ENCODE peak calls at places on chromosomes 1 and 21, in six cellular contexts. One of them, this sample, is unnamed.

GRCh38 chr1:9443913-9444445 is 95.3 kb upstream of the SLC25A33 start:
- DNase-seq in heart left ventricle: no peak
- DNase-seq in suprapubic skin: no peak
- DNase-seq in HCT116: no peak
- DNase-seq in uterus: no peak
- DNase-seq in spleen: no peak
- DNase-seq in this sample: peak; percentile 66

GRCh38 chr1:241918879-241919278 is 38.7 kb upstream of the BECN2 start:
- DNase-seq in uterus: no peak
- DNase-seq in HCT116: no peak
- DNase-seq in suprapubic skin: no peak
- DNase-seq in spleen: no peak
- DNase-seq in heart left ventricle: peak; percentile 35
- DNase-seq in this sample: no peak

GRCh38 chr21:28537371-28538079 is 455.2 kb downstream of the LTN1 start:
- DNase-seq in spleen: no peak
- DNase-seq in heart left ventricle: no peak
- DNase-seq in uterus: no peak
- DNase-seq in suprapubic skin: no peak
- DNase-seq in HCT116: no peak
- DNase-seq in this sample: no peak

GRCh38 chr1:98389809-98390208 is 271.7 kb upstream of the SNX7 start:
- DNase-seq in suprapubic skin: no peak
- DNase-seq in spleen: no peak
- DNase-seq in heart left ventricle: no peak
- DNase-seq in uterus: no peak
- DNase-seq in HCT116: no peak
- DNase-seq in this sample: no peak

GRCh38 chr1:39081266-39082139 is 55.4 kb downstream of the NDUFS5 start:
- DNase-seq in spleen: peak; percentile 82
- DNase-seq in heart left ventricle: no peak
- DNase-seq in suprapubic skin: no peak
- DNase-seq in HCT116: no peak
- DNase-seq in uterus: peak; percentile 37
- DNase-seq in this sample: no peak

GRCh38 chr1:212982430-212983152 is 32.2 kb downstream of the VASH2 start:
- DNase-seq in uterus: no peak
- DNase-seq in HCT116: no peak
- DNase-seq in heart left ventricle: no peak
- DNase-seq in suprapubic skin: no peak
- DNase-seq in spleen: no peak
- DNase-seq in this sample: peak; percentile 31

GRCh38 chr1:152018537-152018936 is 18.3 kb downstream of the S100A11 start:
- DNase-seq in HCT116: no peak
- DNase-seq in suprapubic skin: no peak
- DNase-seq in uterus: no peak
- DNase-seq in heart left ventricle: no peak
- DNase-seq in spleen: no peak
- DNase-seq in this sample: no peak

GRCh38 chr1:178341218-178341956 is 155.4 kb downstream of the CLEC20A start:
- DNase-seq in heart left ventricle: peak; percentile 65
- DNase-seq in HCT116: peak; percentile 68
- DNase-seq in suprapubic skin: no peak
- DNase-seq in spleen: no peak
- DNase-seq in uterus: peak; percentile 19
- DNase-seq in this sample: no peak

GRCh38 chr1:6667139-6667538 is 34.5 kb downstream of the DNAJC11 start:
- DNase-seq in uterus: no peak
- DNase-seq in HCT116: no peak
- DNase-seq in heart left ventricle: peak; percentile 61
- DNase-seq in spleen: no peak
- DNase-seq in suprapubic skin: no peak
- DNase-seq in this sample: no peak

GRCh38 chr21:33013618-33014017 is 12.1 kb upstream of the OLIG2 start:
- DNase-seq in HCT116: no peak
- DNase-seq in heart left ventricle: no peak
- DNase-seq in uterus: no peak
- DNase-seq in spleen: no peak
- DNase-seq in suprapubic skin: no peak
- DNase-seq in this sample: no peak

GRCh38 chr1:32988665-32989064 is 24.1 kb upstream of the RNF19B start:
- DNase-seq in spleen: no peak
- DNase-seq in HCT116: no peak
- DNase-seq in suprapubic skin: no peak
- DNase-seq in uterus: no peak
- DNase-seq in heart left ventricle: no peak
- DNase-seq in this sample: peak; percentile 38

GRCh38 chr1:201336711-201337450 is 40.6 kb downstream of the TNNT2 start:
- DNase-seq in suprapubic skin: no peak
- DNase-seq in uterus: no peak
- DNase-seq in heart left ventricle: no peak
- DNase-seq in HCT116: no peak
- DNase-seq in spleen: peak; percentile 42
- DNase-seq in this sample: no peak

GRCh38 chr1:193275773-193276172 is 89.4 kb upstream of the B3GALT2 start:
- DNase-seq in suprapubic skin: no peak
- DNase-seq in spleen: no peak
- DNase-seq in HCT116: no peak
- DNase-seq in uterus: no peak
- DNase-seq in heart left ventricle: no peak
- DNase-seq in this sample: no peak

GRCh38 chr1:19799233-19799876 is 361 bp downstream of the TMCO4 start:
- DNase-seq in uterus: no peak
- DNase-seq in suprapubic skin: no peak
- DNase-seq in HCT116: no peak
- DNase-seq in spleen: peak; percentile 90
- DNase-seq in heart left ventricle: peak; percentile 56
- DNase-seq in this sample: peak; percentile 25

GRCh38 chr1:22753396-22754083 is 42.9 kb downstream of the EPHB2 start:
- DNase-seq in uterus: peak; percentile 72
- DNase-seq in suprapubic skin: no peak
- DNase-seq in HCT116: no peak
- DNase-seq in spleen: no peak
- DNase-seq in heart left ventricle: no peak
- DNase-seq in this sample: no peak

GRCh38 chr1:234561322-234561721 is 48.7 kb downstream of the IRF2BP2 start:
- DNase-seq in uterus: no peak
- DNase-seq in spleen: no peak
- DNase-seq in suprapubic skin: no peak
- DNase-seq in heart left ventricle: no peak
- DNase-seq in HCT116: no peak
- DNase-seq in this sample: no peak

GRCh38 chr1:21586926-21587601 is 77.8 kb downstream of the ALPL start:
- DNase-seq in uterus: peak; percentile 21
- DNase-seq in suprapubic skin: no peak
- DNase-seq in HCT116: peak; percentile 61
- DNase-seq in spleen: no peak
- DNase-seq in heart left ventricle: peak; percentile 83
- DNase-seq in this sample: no peak

GRCh38 chr1:175555266-175555665 is 188.1 kb downstream of the TNR start:
- DNase-seq in heart left ventricle: no peak
- DNase-seq in spleen: no peak
- DNase-seq in uterus: no peak
- DNase-seq in HCT116: no peak
- DNase-seq in suprapubic skin: no peak
- DNase-seq in this sample: no peak

GRCh38 chr1:15965228-15965767 is 10.6 kb downstream of the ZBTB17 start:
- DNase-seq in spleen: no peak
- DNase-seq in uterus: no peak
- DNase-seq in heart left ventricle: no peak
- DNase-seq in HCT116: no peak
- DNase-seq in suprapubic skin: peak; percentile 79
- DNase-seq in this sample: no peak

GRCh38 chr1:115090547-115090946 is 1.2 kb upstream of the TSPAN2 start:
- DNase-seq in suprapubic skin: no peak
- DNase-seq in uterus: peak; percentile 65
- DNase-seq in spleen: no peak
- DNase-seq in HCT116: no peak
- DNase-seq in heart left ventricle: peak; percentile 77
- DNase-seq in this sample: no peak

GRCh38 chr1:234980657-234981396 is 147.8 kb downstream of the TOMM20 start:
- DNase-seq in spleen: peak; percentile 91
- DNase-seq in HCT116: peak; percentile 79
- DNase-seq in suprapubic skin: peak; percentile 94
- DNase-seq in uterus: peak; percentile 83
- DNase-seq in heart left ventricle: peak; percentile 89
- DNase-seq in this sample: peak; percentile 81

GRCh38 chr1:236316437-236316836 is 34.7 kb upstream of the ERO1B start:
- DNase-seq in heart left ventricle: no peak
- DNase-seq in uterus: no peak
- DNase-seq in suprapubic skin: no peak
- DNase-seq in spleen: no peak
- DNase-seq in HCT116: no peak
- DNase-seq in this sample: no peak
- H3K4me3 ChIP-seq in heart left ventricle: no peak overlapping the region
- H3K4me3 ChIP-seq in uterus: no peak overlapping the region
- H3K4me3 ChIP-seq in suprapubic skin: no peak overlapping the region
- H3K4me3 ChIP-seq in spleen: no peak overlapping the region
- H3K4me3 ChIP-seq in HCT116: no peak overlapping the region
- H3K4me3 ChIP-seq in this sample: no peak overlapping the region

DNA sequence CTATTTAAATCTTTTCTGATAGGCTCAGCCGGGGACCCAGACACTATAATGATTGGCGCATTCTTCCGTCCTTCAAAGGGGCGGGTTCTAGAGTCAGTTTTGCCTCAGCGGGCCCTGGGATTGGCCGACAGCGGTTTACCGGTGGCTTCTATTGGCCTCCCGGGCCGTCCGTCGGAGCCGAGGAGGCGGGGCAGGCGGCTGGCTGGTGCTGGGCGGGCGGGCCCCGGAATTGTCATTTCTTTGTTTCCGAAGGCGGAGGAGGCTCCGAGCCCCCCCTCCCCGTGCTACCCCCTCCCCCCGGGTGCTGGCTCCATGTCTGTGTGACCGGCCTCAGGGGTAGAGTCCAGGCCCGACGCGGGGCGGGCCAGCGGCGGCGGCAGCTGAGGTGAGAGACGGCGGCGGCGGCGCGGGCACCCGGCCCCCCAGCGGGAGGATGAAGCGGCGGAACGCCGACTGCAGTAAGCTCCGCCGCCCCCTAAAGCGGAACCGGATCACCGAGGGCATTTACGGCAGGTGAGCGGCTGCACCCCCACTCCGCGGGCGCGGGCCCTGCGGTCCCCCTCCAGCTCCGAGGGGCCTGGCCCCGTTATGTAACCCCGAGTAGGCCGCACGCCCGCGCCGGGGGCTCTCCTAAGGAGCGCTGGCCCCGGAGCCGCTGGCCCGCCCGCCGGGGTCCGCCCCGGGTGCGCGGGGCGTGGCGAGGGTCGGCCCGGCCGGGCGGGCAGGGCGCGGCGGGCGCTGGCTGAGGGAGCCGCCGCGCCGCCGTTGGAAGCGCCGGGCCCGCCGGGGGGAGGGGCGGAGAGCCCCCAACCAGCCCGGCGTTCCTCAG is at the start of gene MACO1:
- DNase-seq in suprapubic skin: peak; percentile 98
- DNase-seq in HCT116: peak; percentile 90
- DNase-seq in uterus: peak; percentile 96
- DNase-seq in spleen: peak; percentile 95
- DNase-seq in heart left ventricle: peak; percentile 97
- DNase-seq in this sample: peak; percentile 99
- TF ChIP-seq POLR2A in suprapubic skin: no peak
- TF ChIP-seq POLR2A in HCT116: no peak
- TF ChIP-seq POLR2A in uterus: peak; percentile 39
- TF ChIP-seq POLR2A in spleen: no peak
- TF ChIP-seq POLR2A in heart left ventricle: no peak
- TF ChIP-seq POLR2A in this sample: peak; percentile 71

DNA sequence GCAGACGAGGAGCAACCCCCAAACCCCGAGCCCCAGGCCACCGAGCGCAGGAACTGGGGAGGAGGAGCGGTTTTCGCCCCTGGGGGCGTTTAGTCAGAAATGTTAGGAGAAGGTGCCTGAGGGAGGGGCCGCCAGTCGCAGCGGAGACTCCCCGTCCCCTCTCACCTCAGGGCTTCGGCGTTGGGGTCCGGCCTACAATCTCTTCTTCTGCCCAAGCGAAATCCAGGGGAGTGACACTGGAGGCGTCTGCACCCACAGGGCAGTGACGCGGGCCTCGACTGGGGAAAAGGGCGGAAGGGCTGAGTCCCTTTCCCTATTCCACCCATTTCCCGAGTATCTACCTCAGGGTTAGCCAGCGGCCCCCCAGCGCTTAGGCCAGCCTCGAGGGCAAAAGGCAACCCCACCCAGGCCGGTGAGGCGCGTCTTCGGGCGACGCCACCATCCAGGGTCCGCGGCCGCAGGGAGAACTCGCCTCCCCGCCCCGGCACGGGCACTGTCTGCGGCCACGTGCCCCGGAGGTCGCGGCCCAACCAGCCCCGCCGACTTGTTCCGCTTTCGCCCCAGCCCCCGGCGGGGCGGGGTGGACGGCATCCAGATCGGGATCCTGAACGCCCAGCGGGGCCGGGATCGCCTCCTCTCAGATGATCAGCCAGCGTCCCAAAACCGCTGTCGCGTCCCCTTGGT is 118.7 kb upstream of the BARHL2 start:
- DNase-seq in spleen: no peak
- DNase-seq in suprapubic skin: no peak
- DNase-seq in heart left ventricle: peak; percentile 31
- DNase-seq in uterus: no peak
- DNase-seq in HCT116: no peak
- DNase-seq in this sample: no peak
- H3K27me3 ChIP-seq in spleen: peaks cover 100% of the 10 kb centered on the region
- H3K27me3 ChIP-seq in suprapubic skin: peaks cover 97% of the 10 kb centered on the region
- H3K27me3 ChIP-seq in heart left ventricle: peaks cover 18% of the 10 kb centered on the region
- H3K27me3 ChIP-seq in uterus: peaks cover 30% of the 10 kb centered on the region
- H3K27me3 ChIP-seq in HCT116: no peaks in the 10 kb centered on the region
- H3K27me3 ChIP-seq in this sample: peaks cover 48% of the 10 kb centered on the region

GRCh38 chr1:54549181-54549924 is 1.3 kb downstream of the ACOT11 start:
- DNase-seq in HCT116: no peak
- DNase-seq in spleen: no peak
- DNase-seq in uterus: peak; percentile 18
- DNase-seq in suprapubic skin: peak; percentile 52
- DNase-seq in heart left ventricle: peak; percentile 67
- DNase-seq in this sample: peak; percentile 54
- H3K4me3 ChIP-seq in HCT116: no peak overlapping the region
- H3K4me3 ChIP-seq in spleen: no peak overlapping the region
- H3K4me3 ChIP-seq in uterus: no peak overlapping the region
- H3K4me3 ChIP-seq in suprapubic skin: no peak overlapping the region
- H3K4me3 ChIP-seq in heart left ventricle: peak overlapping the region; percentile 56
- H3K4me3 ChIP-seq in this sample: no peak overlapping the region

DNA sequence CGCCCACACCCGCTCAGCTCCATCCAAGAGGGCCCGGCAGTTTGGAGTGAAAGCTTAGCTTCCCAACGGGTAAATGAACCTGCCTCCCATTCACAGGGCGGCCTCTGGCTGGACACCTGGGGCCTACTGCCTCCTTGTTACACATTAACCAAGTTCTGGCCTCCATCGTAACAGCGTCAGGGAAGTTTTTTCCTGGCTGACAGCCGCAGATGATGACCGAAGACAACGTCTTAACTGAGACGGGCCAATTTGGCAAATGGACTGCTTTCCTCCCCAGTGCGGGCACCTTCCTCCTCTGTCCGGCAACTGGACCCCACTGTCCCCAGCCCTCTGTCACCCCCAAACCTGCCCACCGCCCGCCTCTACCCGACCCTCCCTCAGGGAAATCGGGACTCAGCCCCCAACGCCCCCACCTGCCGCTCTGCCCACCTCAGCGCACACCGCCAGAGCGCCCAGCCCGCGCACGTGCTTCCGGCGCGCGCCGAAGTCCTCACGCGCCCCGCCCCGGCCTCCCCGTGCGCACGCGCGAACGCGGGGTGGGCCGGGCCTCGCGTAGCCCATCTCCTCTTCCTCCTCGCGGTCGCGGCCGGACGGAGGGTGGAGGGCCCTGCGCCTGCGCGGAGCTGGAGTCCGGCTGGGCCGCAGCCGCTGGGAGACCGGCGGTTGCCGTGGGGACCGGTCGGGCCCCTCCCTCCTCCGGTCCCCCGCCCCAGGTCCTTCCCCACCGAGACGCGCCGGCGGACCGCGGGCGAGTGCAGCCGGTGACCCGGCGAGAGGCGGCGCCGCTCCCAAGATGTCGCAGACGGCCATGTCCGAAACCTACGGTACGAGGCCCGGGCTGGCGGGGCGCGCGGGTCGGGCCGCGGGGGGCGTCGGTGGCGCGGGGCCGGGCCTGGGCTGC is at the start of gene RAB4A:
- DNase-seq in heart left ventricle: peak; percentile 91
- DNase-seq in HCT116: peak; percentile 65
- DNase-seq in suprapubic skin: peak; percentile 89
- DNase-seq in uterus: peak; percentile 77
- DNase-seq in spleen: peak; percentile 96
- DNase-seq in this sample: peak; percentile 67
- TF ChIP-seq POLR2A in heart left ventricle: peak; percentile 22
- TF ChIP-seq POLR2A in HCT116: peak; percentile 46
- TF ChIP-seq POLR2A in suprapubic skin: peak; percentile 66
- TF ChIP-seq POLR2A in uterus: peak; percentile 77
- TF ChIP-seq POLR2A in spleen: no peak
- TF ChIP-seq POLR2A in this sample: peak; percentile 75

This sample was measured in gastrocnemius medialis.